ENCODE peak calls at places on chromosomes 6 and 20, in seven cellular contexts. Z is NT2/D1, Q is SK-N-SH, G is K562, M is GM12878, J is HepG2, K is H1. Y is an unnamed sample.

GRCh38 chr6:117600008-117600743 is 2.1 kb downstream of the GOPC start:
- DNase-seq in Z (no peak), Q (no peak), G (no peak), M (no peak), J (no peak), K (no peak), Y (no peak)

GRCh38 chr6:150334790-150335783 is 33.7 kb upstream of the IYD start:
- DNase-seq in Z (peak; percentile 40), Q (peak; percentile 41), G (peak; percentile 71), M (no peak), J (peak; percentile 52), K (no peak), Y (peak; percentile 80)

GRCh38 chr6:40948598-40948997 is 90.4 kb downstream of the UNC5CL start:
- DNase-seq in Z (no peak), Q (no peak), G (no peak), M (no peak), J (no peak), K (no peak), Y (no peak)

GRCh38 chr6:54892831-54893230 is 46.3 kb downstream of the FAM83B start:
- DNase-seq in Z (no peak), Q (no peak), G (no peak), M (no peak), J (no peak), K (no peak), Y (peak; percentile 45)

GRCh38 chr6:73391735-73392134 is 2.9 kb upstream of the DDX43 start:
- DNase-seq in Z (no peak), Q (no peak), G (no peak), M (no peak), J (no peak), K (no peak), Y (no peak)

GRCh38 chr20:62198496-62198895 is 15.7 kb downstream of the MTG2 start:
- DNase-seq in Z (no peak), Q (no peak), G (no peak), M (no peak), J (no peak), K (no peak), Y (no peak)

GRCh38 chr6:13014551-13015378 is 298.2 kb downstream of the PHACTR1 start:
- DNase-seq in Z (no peak), Q (peak; percentile 78), G (no peak), M (no peak), J (no peak), K (peak; percentile 66), Y (no peak)

GRCh38 chr20:50982372-50982771 is 23.8 kb downstream of the MOCS3 start:
- DNase-seq in Z (no peak), Q (no peak), G (no peak), M (no peak), J (peak; percentile 37), K (no peak), Y (no peak)

GRCh38 chr20:2005359-2005758 is 11.5 kb upstream of the PDYN start:
- DNase-seq in Z (no peak), Q (no peak), G (no peak), M (no peak), J (no peak), K (no peak), Y (no peak)

GRCh38 chr6:5490495-5491069 is 229.3 kb downstream of the FARS2 start:
- DNase-seq in Z (no peak), Q (no peak), G (no peak), M (no peak), J (no peak), K (no peak), Y (no peak)

GRCh38 chr6:17728551-17729222 is 22.0 kb upstream of the NUP153 start:
- DNase-seq in Z (no peak), Q (no peak), G (no peak), M (no peak), J (no peak), K (no peak), Y (no peak)

GRCh38 chr6:37303891-37304503 is 46.1 kb upstream of the TMEM217 start:
- DNase-seq in Z (no peak), Q (peak; percentile 50), G (peak; percentile 52), M (no peak), J (peak; percentile 36), K (no peak), Y (peak; percentile 10)

GRCh38 chr6:25384967-25385366 is 105.8 kb downstream of the CARMIL1 start:
- DNase-seq in Z (no peak), Q (no peak), G (no peak), M (no peak), J (no peak), K (no peak), Y (no peak)

GRCh38 chr6:5446362-5447075 is 185.2 kb downstream of the FARS2 start:
- DNase-seq in Z (no peak), Q (no peak), G (no peak), M (no peak), J (no peak), K (no peak), Y (no peak)

GRCh38 chr20:24676978-24677370 is 207.5 kb downstream of the SYNDIG1 start:
- DNase-seq in Z (no peak), Q (no peak), G (no peak), M (no peak), J (no peak), K (no peak), Y (no peak)

GRCh38 chr6:80457044-80457933 is 350.8 kb downstream of the BCKDHB start:
- DNase-seq in Z (no peak), Q (no peak), G (no peak), M (no peak), J (no peak), K (no peak), Y (peak; percentile 38)

GRCh38 chr6:116047173-116047933 is 13.3 kb downstream of the FRK start:
- DNase-seq in Z (no peak), Q (no peak), G (no peak), M (no peak), J (peak; percentile 59), K (no peak), Y (no peak)

GRCh38 chr6:35668708-35669440 is 19.8 kb downstream of the FKBP5 start:
- DNase-seq in Z (no peak), Q (no peak), G (no peak), M (no peak), J (no peak), K (no peak), Y (no peak)

GRCh38 chr6:31792090-31792374 is 3.5 kb downstream of the VARS1 start:
- DNase-seq in Z (no peak), Q (no peak), G (peak; percentile 17), M (no peak), J (no peak), K (no peak), Y (no peak)

GRCh38 chr6:11056871-11057270 is 12.8 kb upstream of the ELOVL2 start:
- DNase-seq in Z (no peak), Q (no peak), G (no peak), M (no peak), J (no peak), K (no peak), Y (no peak)

GRCh38 chr6:11890849-11891248 is 112.2 kb upstream of the ADTRP start:
- DNase-seq in Z (no peak), Q (no peak), G (no peak), M (no peak), J (no peak), K (no peak), Y (no peak)

GRCh38 chr6:27168586-27169443 is 78.7 kb upstream of the PRSS16 start:
- DNase-seq in Z (no peak), Q (no peak), G (no peak), M (no peak), J (no peak), K (no peak), Y (no peak)

GRCh38 chr6:150857062-150857905 is 8.2 kb upstream of the MTHFD1L start:
- DNase-seq in Z (no peak), Q (no peak), G (no peak), M (no peak), J (peak; percentile 15), K (no peak), Y (peak; percentile 72)

DNA sequence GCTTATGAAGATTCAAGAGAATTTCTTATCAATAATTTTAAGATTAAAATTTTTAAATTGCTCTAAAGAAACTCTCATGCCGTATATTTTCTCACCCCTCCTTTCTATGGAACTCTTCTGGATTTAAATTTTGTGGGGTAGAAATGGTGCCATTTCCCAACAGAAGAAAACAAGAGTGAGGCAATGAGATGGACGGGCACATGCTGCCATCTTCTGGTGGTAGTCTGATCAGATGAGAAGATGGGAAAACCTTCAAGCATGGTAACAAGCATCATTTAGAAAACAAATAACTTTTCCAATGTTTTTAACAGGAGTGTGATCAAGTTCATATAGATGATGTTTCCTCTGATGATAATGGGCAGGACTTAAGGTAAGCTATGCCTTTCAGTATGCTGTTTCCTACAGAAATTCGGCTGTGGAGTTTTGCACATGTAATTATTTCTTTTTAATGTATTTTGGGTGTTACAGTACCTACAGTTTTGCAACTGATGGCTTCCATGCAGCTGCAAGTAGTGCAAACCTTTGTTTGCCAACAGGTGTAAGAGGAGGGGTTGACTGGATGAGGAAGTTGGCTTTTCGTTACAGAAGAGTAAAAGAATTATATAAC is 271.4 kb downstream of the EYA4 start:
- DNase-seq in Z (peak; percentile 25), Q (peak; percentile 26), G (peak; percentile 8), M (no peak), J (peak; percentile 46), K (peak; percentile 68), Y (peak; percentile 44)
- TF ChIP-seq YY1 in Z (no peak), Q (no peak), G (no peak), M (peak; percentile 37), J (no peak), K (no peak), Y (no peak)

GRCh38 chr6:101195581-101195980 is 197.9 kb upstream of the GRIK2 start:
- DNase-seq in Z (no peak), Q (no peak), G (no peak), M (no peak), J (no peak), K (no peak), Y (no peak)
- TF ChIP-seq YY1 in Z (no peak), Q (no peak), G (no peak), M (no peak), J (no peak), K (no peak), Y (no peak)

GRCh38 chr20:44471481-44471882 is 4.2 kb upstream of the TTPAL start:
- DNase-seq in Z (no peak), Q (peak; percentile 47), G (no peak), M (no peak), J (peak; percentile 86), K (no peak), Y (no peak)
- TF ChIP-seq YY1 in Z (no peak), Q (no peak), G (no peak), M (no peak), J (no peak), K (no peak), Y (no peak)

GRCh38 chr20:52056203-52057062 is 135.1 kb downstream of the ZFP64 start:
- DNase-seq in Z (no peak), Q (no peak), G (no peak), M (no peak), J (no peak), K (no peak), Y (peak; percentile 7)
- TF ChIP-seq YY1 in Z (no peak), Q (no peak), G (no peak), M (no peak), J (no peak), K (no peak), Y (no peak)

DNA sequence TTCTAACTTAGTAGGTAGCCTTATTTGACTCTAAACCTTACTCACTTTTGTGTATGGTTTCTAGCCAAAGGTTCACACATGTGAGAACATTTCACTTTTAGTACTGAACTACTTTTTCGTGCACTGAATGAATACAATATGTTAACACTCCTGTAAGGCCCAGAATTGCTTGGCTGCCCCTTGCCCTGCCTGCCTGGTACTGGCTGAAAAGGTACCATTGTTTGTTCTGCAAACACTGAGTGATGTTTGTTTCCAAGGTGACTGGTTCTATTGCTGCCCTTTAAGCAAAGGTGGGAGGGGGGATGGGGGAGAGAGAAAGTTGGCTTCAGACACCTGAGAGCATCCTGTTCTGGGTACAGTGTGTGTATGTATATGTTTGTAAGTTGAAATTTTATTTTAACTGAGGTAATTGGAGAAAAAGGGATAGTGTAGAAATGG is 31.2 kb downstream of the RREB1 start:
- DNase-seq in Z (no peak), Q (no peak), G (no peak), M (no peak), J (peak; percentile 98), K (no peak), Y (peak; percentile 37)
- TF ChIP-seq YY1 in Z (no peak), Q (no peak), G (no peak), M (no peak), J (no peak), K (no peak), Y (no peak)

Y was measured in HCT116.